ENCODE peak calls at places on chromosomes 7 and 10, in seven cellular contexts. L is adipocyte; H is activated CD8-positive, alpha-beta T cell treated with anti-CD3 and anti-CD28 coated beads, Interleukin-2, amount 10 ng/mL, durations not matched to agents 7 days and 5 days; G is Ammon's horn; J is NCI-H2107; T is cerebellum; X is EL. D is an unnamed sample.

GRCh38 chr10:90592903-90593302 is 264.9 kb downstream of the HTR7 start:
- DNase-seq in G (peak), X (peak), T (no peak), H (no peak), L (peak), J (no peak), D (no peak)

GRCh38 chr7:149762610-149763009 is 10.8 kb downstream of the ZNF467 start:
- DNase-seq in T (no peak), L (no peak), G (no peak), J (no peak), X (no peak), H (no peak), D (no peak)

GRCh38 chr7:88109612-88110011 is 110.2 kb downstream of the SRI start:
- DNase-seq in X (no peak), G (no peak), L (no peak), T (peak), H (no peak), J (no peak), D (no peak)

GRCh38 chr7:84568786-84569185 is 374.2 kb upstream of the SEMA3A start:
- DNase-seq in H (no peak), J (no peak), L (no peak), X (no peak), T (no peak), G (no peak), D (peak)

GRCh38 chr7:143426479-143427142 is 16.6 kb upstream of the TAS2R60 start:
- DNase-seq in X (no peak), H (no peak), G (no peak), L (no peak), T (no peak), J (no peak), D (no peak)

GRCh38 chr7:104790440-104790839 is 223.6 kb upstream of the KMT2E start:
- DNase-seq in X (no peak), H (no peak), G (no peak), T (no peak), J (no peak), L (no peak), D (no peak)

GRCh38 chr10:127314797-127315196 is 118.4 kb upstream of the INSYN2A start:
- DNase-seq in J (no peak), T (no peak), G (no peak), L (no peak), X (no peak), H (no peak), D (no peak)

GRCh38 chr10:110498087-110498981 is 627 bp downstream of the DUSP5 start:
- DNase-seq in L (peak), X (no peak), T (no peak), J (no peak), G (peak), H (peak), D (peak)

GRCh38 chr7:27723086-27723485 is 16.9 kb upstream of the TAX1BP1 start:
- DNase-seq in L (no peak), X (peak), T (no peak), H (no peak), J (no peak), G (peak), D (no peak)

GRCh38 chr7:151783958-151784575 is 92.8 kb downstream of the PRKAG2 start:
- DNase-seq in H (no peak), J (no peak), T (no peak), X (no peak), G (no peak), L (no peak), D (no peak)

GRCh38 chr10:21340341-21340740 is 185.1 kb downstream of the SKIDA1 start:
- DNase-seq in L (no peak), G (no peak), J (no peak), T (no peak), X (peak), H (no peak), D (no peak)

GRCh38 chr10:32038777-32039176 is 17.4 kb downstream of the KIF5B start:
- DNase-seq in X (peak), T (no peak), L (no peak), J (no peak), G (no peak), H (no peak), D (no peak)

GRCh38 chr10:64036996-64037666 is 515.9 kb downstream of the REEP3 start:
- DNase-seq in T (peak), G (peak), X (no peak), L (no peak), H (no peak), J (no peak), D (no peak)

GRCh38 chr7:149854611-149855367 is 16.6 kb downstream of the ZNF862 start:
- DNase-seq in G (no peak), X (peak), L (peak), J (peak), T (peak), H (no peak), D (peak)

GRCh38 chr7:82527831-82528230 is 84.3 kb upstream of the CACNA2D1 start:
- DNase-seq in X (peak), L (peak), G (no peak), T (no peak), H (no peak), J (no peak), D (no peak)

GRCh38 chr10:86335831-86336230 is 30.8 kb downstream of the GRID1 start:
- DNase-seq in T (no peak), J (no peak), H (no peak), X (no peak), G (no peak), L (no peak), D (no peak)

GRCh38 chr10:107160866-107161265 is 3.6 kb downstream of the SORCS1 start:
- DNase-seq in H (no peak), L (no peak), G (no peak), X (no peak), T (no peak), J (no peak), D (no peak)

GRCh38 chr10:100788027-100788900 is 42.9 kb downstream of the PAX2 start:
- DNase-seq in G (no peak), L (no peak), H (no peak), J (no peak), X (no peak), T (no peak), D (no peak)

GRCh38 chr7:96499532-96499931 is 177.6 kb upstream of the SLC25A13 start:
- DNase-seq in X (no peak), H (no peak), L (peak), J (no peak), G (no peak), T (no peak), D (no peak)

GRCh38 chr10:46301721-46302479 is 15.1 kb downstream of the ANTXRL start:
- DNase-seq in G (no peak), T (no peak), L (no peak), X (no peak), H (no peak), J (no peak), D (no peak)

GRCh38 chr10:69721690-69722310 is 79.9 kb upstream of the COL13A1 start:
- DNase-seq in L (no peak), H (no peak), J (no peak), G (no peak), X (peak), T (peak), D (no peak)

GRCh38 chr10:3382092-3382491 is 209.5 kb upstream of the PITRM1 start:
- DNase-seq in T (no peak), X (no peak), J (no peak), H (no peak), G (no peak), L (no peak), D (no peak)

GRCh38 chr10:72328829-72329204 is 25.9 kb downstream of the DNAJB12 start:
- DNase-seq in G (no peak), J (no peak), L (no peak), T (no peak), H (peak), X (no peak), D (no peak)

GRCh38 chr7:106419455-106420182 is 134.8 kb upstream of the NAMPT start:
- DNase-seq in L (peak), X (no peak), H (no peak), J (no peak), G (no peak), T (no peak), D (no peak)